ENCODE peak calls at places on chromosomes 3 and 15, in four cellular contexts. G is transverse colon, S is cardiac muscle cell, Q is BE2C. M is an unnamed sample.

GRCh38 chr3:27726240-27726639 is 4.1 kb upstream of the EOMES start:
- DNase-seq in Q (no peak), G (no peak), S (no peak), M (no peak)

GRCh38 chr3:153129426-153129825 is 32.6 kb upstream of the RAP2B start:
- DNase-seq in G (no peak), S (no peak), Q (no peak), M (no peak)

GRCh38 chr3:101070260-101071121 is 77.3 kb upstream of the ABI3BP start:
- DNase-seq in S (peak; percentile 25), G (peak; percentile 84), Q (peak; percentile 70), M (peak; percentile 94)

GRCh38 chr15:39774688-39775267 is 7.9 kb downstream of the FSIP1 start:
- DNase-seq in G (no peak), Q (no peak), S (no peak), M (no peak)

GRCh38 chr15:48507416-48508065 is 138.0 kb downstream of the FBN1 start:
- DNase-seq in G (no peak), Q (peak; percentile 52), S (peak; percentile 84), M (peak; percentile 22)

GRCh38 chr15:98548172-98548971 is 100.0 kb upstream of the IGF1R start:
- DNase-seq in Q (no peak), G (peak; percentile 56), S (peak; percentile 76), M (peak; percentile 55)

GRCh38 chr3:188649521-188649920 is 495.6 kb downstream of the LPP start:
- DNase-seq in S (no peak), Q (no peak), G (no peak), M (no peak)

GRCh38 chr3:193868590-193868989 is 267.4 kb upstream of the HES1 start:
- DNase-seq in Q (no peak), G (no peak), S (no peak), M (no peak)

GRCh38 chr3:50519471-50520089 is 16.1 kb upstream of the CACNA2D2 start:
- DNase-seq in S (peak; percentile 50), G (peak; percentile 77), Q (peak; percentile 62), M (peak; percentile 83)

GRCh38 chr3:133563186-133563591 is 10.3 kb upstream of the CDV3 start:
- DNase-seq in S (no peak), G (no peak), Q (no peak), M (no peak)

GRCh38 chr3:155673411-155673810 is 71.5 kb downstream of the PLCH1 start:
- DNase-seq in G (no peak), S (no peak), Q (no peak), M (no peak)

GRCh38 chr3:42210731-42211130 is 55.3 kb downstream of the CCK start:
- DNase-seq in S (no peak), Q (no peak), G (no peak), M (no peak)

DNA sequence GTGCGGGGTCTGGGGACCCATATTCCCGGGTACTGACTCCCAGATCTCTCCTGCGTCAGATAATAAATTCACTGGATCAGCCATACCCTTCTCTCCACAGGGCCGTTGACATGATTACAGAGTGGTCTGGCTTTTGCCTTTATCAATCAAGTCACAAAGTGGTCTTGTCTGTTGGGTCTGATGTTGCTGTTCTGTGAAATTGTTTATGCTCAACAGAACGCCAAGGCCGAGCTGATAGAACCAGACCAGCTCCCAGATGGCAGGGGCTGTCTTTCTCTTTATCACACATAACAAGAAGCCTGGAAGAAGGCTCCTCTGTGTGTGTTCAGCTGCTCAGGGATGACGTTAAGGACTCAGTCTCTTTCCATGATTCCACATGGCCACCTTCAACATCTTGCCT is 751 bp upstream of the DCLK3 start:
- DNase-seq in Q (peak; percentile 38), S (no peak), G (no peak), M (no peak)
- TF ChIP-seq CTCF in Q (no peak), S (no peak), G (no peak), M (no peak)

GRCh38 chr15:55518641-55519040 is 10.6 kb upstream of the DNAAF4 start:
- DNase-seq in S (no peak), Q (no peak), G (no peak), M (no peak)
- TF ChIP-seq CTCF in S (peak; percentile 23), Q (peak; percentile 40), G (no peak), M (no peak)

GRCh38 chr3:46407976-46408375 is 917 bp downstream of the CCRL2 start:
- DNase-seq in Q (no peak), S (no peak), G (no peak), M (no peak)

GRCh38 chr3:46406786-46407611 is at the start of the genes CCR5AS and CCRL2:
- DNase-seq in G (peak; percentile 89), Q (no peak), S (no peak), M (peak; percentile 32)

GRCh38 chr3:46410669-46411068 is 3.6 kb downstream of the CCRL2 start:
- DNase-seq in Q (no peak), S (no peak), G (no peak), M (no peak)

GRCh38 chr3:46409735-46410489 is 2.9 kb downstream of the CCRL2 start:
- DNase-seq in Q (no peak), S (no peak), G (no peak), M (no peak)

GRCh38 chr3:46408853-46409252 is 1.8 kb downstream of the CCRL2 start:
- DNase-seq in Q (no peak), S (no peak), G (no peak), M (no peak)
- TF ChIP-seq CTCF in Q (no peak), S (no peak), G (no peak), M (no peak)

DNA sequence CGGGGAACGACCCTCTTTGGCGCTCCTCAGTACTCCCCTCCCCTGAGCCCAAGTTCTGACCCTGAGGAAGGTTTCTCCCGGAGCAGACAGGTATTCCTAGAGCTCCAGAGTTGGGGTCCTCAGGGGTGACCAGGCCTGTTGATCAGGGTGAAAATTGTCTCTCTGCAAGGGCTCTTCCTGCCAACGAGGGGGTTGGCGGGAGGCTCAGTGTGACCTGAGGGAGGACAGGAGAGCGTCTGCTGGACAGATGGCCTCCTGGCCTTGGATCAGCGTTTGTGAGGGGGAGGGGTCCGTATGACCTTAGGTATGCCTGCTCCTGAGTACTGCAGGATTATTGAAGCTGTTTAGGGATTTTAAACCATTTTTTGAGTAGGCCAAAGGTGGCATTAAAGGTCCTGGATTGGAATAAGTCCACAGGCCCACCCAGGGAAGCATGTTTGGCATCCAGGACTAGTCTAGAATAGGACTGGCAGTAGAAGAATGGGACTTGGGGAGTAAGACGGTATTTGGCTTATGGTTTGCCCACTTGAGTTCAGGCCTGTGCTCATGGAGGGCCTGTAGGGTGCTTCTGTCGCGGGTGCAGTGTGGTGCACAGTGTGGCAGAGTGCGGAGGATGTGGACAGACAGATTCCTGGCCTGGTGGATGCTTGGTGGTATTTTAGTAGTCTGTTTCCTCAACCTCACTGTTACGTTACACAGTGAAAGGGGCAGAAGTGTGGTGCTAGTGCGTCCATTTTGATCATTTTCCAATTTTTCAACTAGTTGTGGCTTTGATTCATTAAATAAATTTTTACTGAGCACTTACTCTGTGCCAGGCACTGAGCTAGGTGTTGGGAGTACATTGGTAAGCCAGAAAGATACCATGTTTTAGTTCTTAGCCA is 959 bp downstream of the ZNF592 start:
- DNase-seq in G (peak; percentile 41), Q (peak; percentile 22), S (peak; percentile 36), M (peak; percentile 49)
- TF ChIP-seq CTCF in G (no peak), Q (no peak), S (peak; percentile 5), M (no peak)

GRCh38 chr3:149752051-149752787 is at the start of gene COMMD2:
- DNase-seq in S (peak; percentile 89), G (peak; percentile 78), Q (peak; percentile 83), M (peak; percentile 92)
- TF ChIP-seq CTCF in S (no peak), G (peak; percentile 13), Q (peak; percentile 36), M (peak; percentile 51)

DNA sequence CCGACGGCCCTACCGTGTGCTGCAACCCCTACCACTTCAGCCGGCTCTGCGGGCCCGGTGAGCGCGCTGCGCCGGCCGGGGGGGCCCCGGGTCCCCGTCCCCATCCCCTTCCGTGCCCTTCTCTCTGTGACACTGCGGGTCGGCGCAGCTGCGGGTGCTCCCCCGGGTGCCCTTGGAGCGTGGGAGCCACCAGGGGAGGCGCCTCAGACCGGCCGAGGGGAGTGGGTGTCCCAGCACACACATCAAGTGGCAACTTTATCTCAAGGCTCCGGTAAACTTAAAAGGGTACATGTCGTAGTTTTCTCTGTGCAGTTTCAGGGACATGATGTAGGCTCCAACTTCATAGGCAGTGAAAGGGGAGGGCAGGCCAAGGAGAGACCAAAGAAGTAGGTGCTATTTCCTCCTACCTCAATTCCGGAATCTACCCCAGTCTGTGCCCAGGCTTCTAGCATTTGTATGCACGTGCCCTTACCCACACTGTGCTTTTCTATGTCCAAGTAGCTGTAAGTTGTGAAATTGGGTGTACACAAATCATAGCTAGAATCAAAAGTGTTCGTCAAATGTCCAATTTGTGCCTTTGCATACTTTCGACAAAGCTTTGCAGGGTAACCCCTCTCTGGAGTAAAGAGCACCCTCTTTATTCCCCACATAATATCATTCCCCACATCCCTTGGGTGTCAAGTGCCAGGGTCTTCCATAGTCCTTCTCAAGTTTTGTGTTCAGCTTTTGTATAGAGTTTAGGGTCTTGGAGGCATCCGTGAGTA is 2.2 kb downstream of the SMAD6 start:
- DNase-seq in G (peak; percentile 13), S (no peak), Q (no peak), M (no peak)
- TF ChIP-seq CTCF in G (no peak), S (no peak), Q (no peak), M (peak; percentile 16)

GRCh38 chr3:119148493-119149180 is 2.7 kb downstream of the TEX55 start:
- DNase-seq in S (peak; percentile 11), G (no peak), Q (no peak), M (no peak)

GRCh38 chr3:119145128-119145499 is 851 bp upstream of the TEX55 start:
- DNase-seq in Q (no peak), S (no peak), G (no peak), M (no peak)

GRCh38 chr3:119146578-119147375 is 812 bp downstream of the TEX55 start:
- DNase-seq in S (peak; percentile 5), G (no peak), Q (no peak), M (no peak)

GRCh38 chr3:119147494-119147893 is 1.5 kb downstream of the TEX55 start:
- DNase-seq in Q (no peak), G (no peak), S (no peak), M (no peak)

DNA sequence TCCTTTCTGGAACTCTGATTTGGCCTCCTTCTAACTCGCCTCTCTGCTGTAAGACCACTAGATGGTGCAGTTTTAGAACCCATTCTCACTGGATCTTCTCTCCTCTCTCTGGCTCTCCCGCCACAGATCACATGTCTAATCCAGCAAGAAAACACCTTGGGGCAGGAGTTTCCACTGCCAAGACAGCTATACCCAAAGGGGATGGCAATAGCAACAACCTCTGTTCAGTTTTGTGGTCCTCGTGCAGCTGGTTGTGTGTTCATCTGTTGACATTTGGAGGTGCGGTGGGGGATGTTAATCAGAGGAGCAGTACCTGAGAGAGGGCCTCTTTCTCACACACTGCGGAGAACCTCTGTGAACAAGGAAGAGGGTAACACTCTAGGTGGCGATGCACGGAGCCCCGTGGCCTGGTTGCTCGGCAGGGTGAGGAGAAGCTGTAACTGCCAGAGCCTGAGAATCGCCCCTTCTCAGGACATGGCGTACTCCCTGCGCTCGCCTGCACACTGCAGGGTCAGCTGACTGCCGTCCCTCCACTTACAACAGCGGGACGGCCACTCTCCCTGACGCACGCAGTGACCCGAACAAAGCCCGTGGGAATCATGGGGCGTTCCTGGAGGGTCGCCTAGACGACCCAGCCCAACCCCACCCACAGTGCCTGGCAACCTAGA is at the start of gene TEX55:
- DNase-seq in G (peak; percentile 12), Q (peak; percentile 38), S (peak; percentile 72), M (peak; percentile 35)
- TF ChIP-seq CTCF in G (peak; percentile 54), Q (peak; percentile 85), S (peak; percentile 81), M (no peak)

M was measured in Calu3.